ENCODE peak calls at places on chromosomes 11 and 22, in six cellular contexts. Y is GM23338, X is brain microvascular endothelial cell, Q is GOT3, R is glomerular endothelial cell, D is NCI-H2029. T is an unnamed sample.

GRCh38 chr22:17074648-17075002 is 10.2 kb upstream of the IL17RA start:
- DNase-seq in X (no peak), Q (no peak), R (no peak), D (no peak), Y (no peak), T (no peak)

GRCh38 chr11:14275081-14275480 is 83.9 kb downstream of the RRAS2 start:
- DNase-seq in Q (no peak), X (no peak), D (no peak), Y (no peak), R (no peak), T (no peak)

GRCh38 chr22:38412435-38413084 is 42.4 kb downstream of the KCNJ4 start:
- DNase-seq in Q (no peak), Y (peak), R (no peak), D (no peak), X (no peak), T (peak)

GRCh38 chr22:16699336-16699735 is 106.7 kb upstream of the CCT8L2 start:
- DNase-seq in R (no peak), X (no peak), Y (no peak), D (no peak), Q (no peak), T (no peak)

GRCh38 chr11:62715150-62716130 is 8.0 kb downstream of the GNG3 start:
- DNase-seq in X (no peak), D (no peak), R (no peak), Y (peak), Q (no peak), T (no peak)

GRCh38 chr11:124115782-124116616 is 749 bp downstream of the VWA5A start:
- DNase-seq in D (no peak), X (no peak), R (no peak), Q (no peak), Y (peak), T (no peak)

GRCh38 chr22:29275819-29276565 is 7.9 kb downstream of the EWSR1 start:
- DNase-seq in R (no peak), Q (no peak), Y (no peak), X (no peak), D (no peak), T (no peak)

GRCh38 chr11:58965246-58965985 is 26.1 kb downstream of the GLYATL1 start:
- DNase-seq in X (no peak), Y (no peak), Q (no peak), R (no peak), D (no peak), T (no peak)

GRCh38 chr11:69131644-69132300 is 24.0 kb upstream of the SMIM38 start:
- DNase-seq in X (peak), D (peak), Q (no peak), R (peak), Y (peak), T (no peak)

GRCh38 chr11:107780136-107780535 is 68.3 kb upstream of the SLN start:
- DNase-seq in X (no peak), Y (no peak), Q (no peak), D (no peak), R (no peak), T (no peak)

GRCh38 chr22:25235547-25236290 is 16.3 kb downstream of the CRYBB2 start:
- DNase-seq in D (peak), X (peak), R (peak), Q (peak), Y (peak), T (peak)

GRCh38 chr22:46010951-46011626 is 34.1 kb upstream of the WNT7B start:
- DNase-seq in Y (no peak), D (no peak), X (no peak), Q (no peak), R (no peak), T (no peak)

GRCh38 chr22:45879552-45879949 is 97.4 kb downstream of the WNT7B start:
- DNase-seq in Y (no peak), X (no peak), D (no peak), R (no peak), Q (no peak), T (no peak)

GRCh38 chr22:18076060-18076497 is 1.7 kb upstream of the PEX26 start:
- DNase-seq in X (peak), Q (peak), R (peak), Y (peak), D (peak), T (peak)

GRCh38 chr22:42808516-42808915 is 48.6 kb downstream of the ARFGAP3 start:
- DNase-seq in D (no peak), R (no peak), Q (no peak), Y (no peak), X (no peak), T (no peak)

GRCh38 chr11:13375798-13376197 is 87.2 kb downstream of the BTBD10 start:
- DNase-seq in D (no peak), R (no peak), Q (no peak), Y (no peak), X (no peak), T (no peak)

GRCh38 chr22:44753189-44754042 is 1.0 kb downstream of the ARHGAP8 start:
- DNase-seq in D (no peak), X (peak), Q (no peak), R (no peak), Y (peak), T (no peak)

GRCh38 chr11:14148653-14149273 is 186.2 kb downstream of the SPON1 start:
- DNase-seq in Y (peak), D (peak), Q (no peak), X (peak), R (peak), T (no peak)

GRCh38 chr22:39718206-39718605 is 147.7 kb downstream of the CACNA1I start:
- DNase-seq in Y (no peak), Q (no peak), D (no peak), R (no peak), X (no peak), T (no peak)

GRCh38 chr11:58780578-58780977 is 48.8 kb upstream of the GLYAT start:
- DNase-seq in R (no peak), D (no peak), Y (no peak), Q (no peak), X (no peak), T (no peak)

GRCh38 chr11:117143390-117143789 is 697 bp upstream of the PAFAH1B2 start:
- DNase-seq in Y (peak), Q (no peak), X (peak), R (peak), D (peak), T (no peak)

GRCh38 chr11:75430692-75431532 is 2.1 kb downstream of the KLHL35 start:
- DNase-seq in X (no peak), Q (no peak), Y (no peak), D (no peak), R (no peak), T (no peak)

GRCh38 chr11:8917157-8917820 is 6.3 kb downstream of the AKIP1 start:
- DNase-seq in D (no peak), Q (no peak), X (peak), R (no peak), Y (peak), T (no peak)

GRCh38 chr11:61754534-61755482 is 2.4 kb downstream of the MYRF start:
- DNase-seq in Y (no peak), R (no peak), X (peak), D (no peak), Q (no peak), T (no peak)

GRCh38 chr22:28711820-28712777 is 29.5 kb downstream of the CHEK2 start:
- DNase-seq in Q (no peak), D (no peak), R (peak), X (peak), Y (no peak), T (no peak)

GRCh38 chr11:17927643-17928343 is 85.1 kb downstream of the SERGEF start:
- DNase-seq in Q (no peak), R (no peak), Y (no peak), X (no peak), D (no peak), T (no peak)

GRCh38 chr11:29482510-29482909 is 534.3 kb downstream of the KCNA4 start:
- DNase-seq in D (no peak), X (no peak), R (no peak), Y (no peak), Q (no peak), T (no peak)

GRCh38 chr11:117820071-117820470 is 4.5 kb downstream of the FXYD2 start:
- DNase-seq in X (no peak), D (peak), R (no peak), Y (no peak), Q (no peak), T (no peak)

GRCh38 chr22:29306175-29306829 is at the start of gene GAS2L1:
- DNase-seq in R (no peak), X (peak), D (peak), Y (peak), Q (peak), T (peak)

GRCh38 chr11:70517996-70518907 is 119.9 kb downstream of the CTTN start:
- DNase-seq in R (no peak), Y (peak), D (no peak), X (peak), Q (peak), T (no peak)

GRCh38 chr11:13837286-13837685 is 125.2 kb upstream of the SPON1 start:
- DNase-seq in X (no peak), R (no peak), Y (no peak), D (no peak), Q (no peak), T (no peak)

GRCh38 chr11:128865490-128865889 is 1.6 kb downstream of the KCNJ1 start:
- DNase-seq in X (no peak), Q (no peak), R (no peak), D (no peak), Y (no peak), T (no peak)